ENCODE peak calls at places on chromosomes 11 and 22, in four cellular contexts. One of them, this sample, is unnamed.

GRCh38 chr11:17544181-17544622 is at the start of gene USH1C:
- DNase-seq in K562: peak
- DNase-seq in HepG2: no peak
- DNase-seq in H1: peak
- DNase-seq in this sample: peak

GRCh38 chr22:32576553-32577255 is 102.1 kb downstream of the FBXO7 start:
- DNase-seq in K562: peak
- DNase-seq in HepG2: no peak
- DNase-seq in H1: no peak
- DNase-seq in this sample: no peak

GRCh38 chr11:131481317-131481716 is 110.9 kb downstream of the NTM start:
- DNase-seq in K562: no peak
- DNase-seq in HepG2: no peak
- DNase-seq in H1: no peak
- DNase-seq in this sample: no peak

GRCh38 chr11:22688914-22689313 is 22.5 kb downstream of the GAS2 start:
- DNase-seq in H1: no peak
- DNase-seq in HepG2: peak
- DNase-seq in K562: no peak
- DNase-seq in this sample: no peak

GRCh38 chr11:1825039-1825740 is 9.6 kb upstream of the SYT8 start:
- DNase-seq in H1: peak
- DNase-seq in K562: peak
- DNase-seq in HepG2: peak
- DNase-seq in this sample: peak

GRCh38 chr22:24358105-24358836 is 69.1 kb upstream of the ADORA2A start:
- DNase-seq in K562: no peak
- DNase-seq in HepG2: no peak
- DNase-seq in H1: no peak
- DNase-seq in this sample: no peak

GRCh38 chr11:67071420-67072284 is 15.0 kb downstream of the RHOD start:
- DNase-seq in HepG2: peak
- DNase-seq in H1: peak
- DNase-seq in K562: peak
- DNase-seq in this sample: peak

GRCh38 chr22:40498454-40499186 is 128.2 kb downstream of the SGSM3 start:
- DNase-seq in K562: no peak
- DNase-seq in HepG2: peak
- DNase-seq in H1: no peak
- DNase-seq in this sample: no peak

GRCh38 chr11:65182258-65183170 is 786 bp downstream of the CAPN1 start:
- DNase-seq in H1: no peak
- DNase-seq in HepG2: peak
- DNase-seq in K562: no peak
- DNase-seq in this sample: peak

GRCh38 chr11:132895340-132895739 is 637.0 kb downstream of the OPCML start:
- DNase-seq in H1: no peak
- DNase-seq in K562: no peak
- DNase-seq in HepG2: no peak
- DNase-seq in this sample: no peak

GRCh38 chr11:112795142-112795815 is 165.9 kb upstream of the NCAM1 start:
- DNase-seq in HepG2: peak
- DNase-seq in K562: peak
- DNase-seq in H1: peak
- DNase-seq in this sample: peak

GRCh38 chr22:21032037-21032842 is at the start of gene SLC7A4:
- DNase-seq in HepG2: no peak
- DNase-seq in H1: peak
- DNase-seq in K562: no peak
- DNase-seq in this sample: peak

GRCh38 chr11:10651579-10652361 is 41.8 kb downstream of the IRAG1 start:
- DNase-seq in H1: no peak
- DNase-seq in HepG2: no peak
- DNase-seq in K562: no peak
- DNase-seq in this sample: no peak
- TF ChIP-seq ATF3 in H1: no peak
- TF ChIP-seq ATF3 in HepG2: no peak
- TF ChIP-seq ATF3 in K562: no peak
- TF ChIP-seq ATF3 in this sample: no peak

GRCh38 chr22:28728621-28729313 is 12.9 kb downstream of the CHEK2 start:
- DNase-seq in HepG2: no peak
- DNase-seq in K562: no peak
- DNase-seq in H1: no peak
- DNase-seq in this sample: no peak
- TF ChIP-seq JUN in HepG2: no peak
- TF ChIP-seq JUN in K562: no peak
- TF ChIP-seq JUN in H1: no peak
- TF ChIP-seq JUN in this sample: no peak

GRCh38 chr11:100640646-100641045 is 46.4 kb upstream of the ARHGAP42 start:
- DNase-seq in HepG2: no peak
- DNase-seq in K562: no peak
- DNase-seq in H1: no peak
- DNase-seq in this sample: no peak

GRCh38 chr11:100637706-100638105 is 49.4 kb upstream of the ARHGAP42 start:
- DNase-seq in HepG2: no peak
- DNase-seq in H1: no peak
- DNase-seq in K562: no peak
- DNase-seq in this sample: no peak

GRCh38 chr11:100638648-100639047 is 48.4 kb upstream of the ARHGAP42 start:
- DNase-seq in K562: no peak
- DNase-seq in HepG2: no peak
- DNase-seq in H1: no peak
- DNase-seq in this sample: no peak

GRCh38 chr11:100640071-100640470 is 47.0 kb upstream of the ARHGAP42 start:
- DNase-seq in H1: no peak
- DNase-seq in HepG2: no peak
- DNase-seq in K562: no peak
- DNase-seq in this sample: no peak

DNA sequence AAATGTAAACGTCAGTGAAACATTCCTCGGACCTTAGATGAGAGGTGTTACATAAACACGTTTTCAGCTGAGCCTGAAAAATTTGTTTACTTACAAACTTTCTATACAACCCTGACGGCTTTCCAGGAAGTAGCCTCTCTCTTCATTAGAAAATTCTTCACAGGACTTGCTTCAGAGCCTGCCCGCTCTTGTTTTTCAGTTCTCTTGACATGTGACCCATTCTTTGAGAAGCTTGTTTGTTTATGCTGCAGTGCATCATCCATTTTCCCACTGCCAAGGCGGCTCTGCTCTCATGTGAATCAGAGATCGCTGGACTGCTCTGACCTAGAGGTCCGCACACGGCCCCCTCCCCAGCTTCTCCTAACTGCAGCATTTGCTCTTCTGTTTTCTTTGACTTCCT is 47.9 kb upstream of the ARHGAP42 start:
- DNase-seq in HepG2: no peak
- DNase-seq in H1: no peak
- DNase-seq in K562: no peak
- DNase-seq in this sample: no peak
- TF ChIP-seq CREB1 in HepG2: no peak
- TF ChIP-seq CREB1 in H1: no peak
- TF ChIP-seq CREB1 in K562: no peak
- TF ChIP-seq CREB1 in this sample: no peak

DNA sequence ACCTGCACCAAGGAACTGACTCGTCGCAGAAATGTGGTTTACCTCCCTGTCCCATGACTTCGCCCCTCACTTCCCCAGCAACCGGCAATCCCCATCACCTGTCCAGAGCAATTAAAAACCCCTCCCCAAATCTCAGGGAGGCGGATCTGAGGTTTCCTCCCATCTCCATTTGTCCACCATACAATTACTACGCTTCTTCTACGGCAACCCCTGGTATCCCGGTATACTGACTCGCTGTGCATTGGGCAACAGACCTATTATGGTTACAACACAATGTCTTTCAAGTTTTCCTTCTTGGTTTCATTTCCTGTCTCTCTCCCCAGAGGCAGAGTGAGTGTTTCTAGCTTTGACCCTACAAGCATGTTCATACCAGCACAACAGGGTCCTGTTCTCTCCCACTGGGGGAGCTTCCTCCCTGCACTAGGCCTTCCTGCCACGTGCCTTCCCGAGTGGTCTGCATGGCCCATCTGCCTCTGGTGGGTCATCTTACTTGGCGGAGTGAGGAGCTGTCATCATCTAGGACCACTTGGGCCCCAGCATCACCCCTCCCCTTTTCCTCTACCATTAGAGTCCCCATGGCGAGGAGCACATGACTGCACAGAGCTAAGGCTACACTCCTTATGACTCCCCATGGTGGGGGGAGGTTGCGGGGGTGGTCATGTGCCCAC is 30.3 kb upstream of the NAP1L4 start:
- DNase-seq in HepG2: no peak
- DNase-seq in K562: no peak
- DNase-seq in H1: no peak
- DNase-seq in this sample: no peak
- TF ChIP-seq ATF3 in HepG2: no peak
- TF ChIP-seq ATF3 in K562: no peak
- TF ChIP-seq ATF3 in H1: no peak
- TF ChIP-seq ATF3 in this sample: no peak

GRCh38 chr11:109306322-109306721 is 115.7 kb upstream of the C11orf87 start:
- DNase-seq in HepG2: no peak
- DNase-seq in K562: no peak
- DNase-seq in H1: no peak
- DNase-seq in this sample: no peak
- TF ChIP-seq JUN in HepG2: no peak
- TF ChIP-seq JUN in K562: no peak
- TF ChIP-seq JUN in H1: no peak
- TF ChIP-seq JUN in this sample: no peak

DNA sequence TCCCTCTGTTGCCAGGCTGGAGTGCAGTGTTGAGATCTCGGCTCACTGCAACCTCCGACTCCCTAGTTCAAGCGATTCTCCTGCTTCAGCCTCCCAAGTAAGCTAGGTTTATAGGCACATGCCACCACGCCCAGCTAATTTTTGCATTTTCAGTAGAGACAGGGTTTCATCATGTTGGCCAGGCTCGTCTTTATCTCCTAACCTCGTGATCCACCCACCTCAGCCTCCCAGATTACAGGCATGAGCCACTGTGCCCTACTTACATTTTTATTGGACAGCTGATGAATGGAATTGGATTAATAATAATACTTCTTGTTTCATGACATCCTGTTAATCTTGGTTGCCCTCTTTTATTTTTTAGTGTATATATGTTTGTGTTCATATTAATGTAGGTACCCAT is 3.0 kb upstream of the MRGPRD start:
- DNase-seq in H1: no peak
- DNase-seq in K562: no peak
- DNase-seq in HepG2: no peak
- DNase-seq in this sample: no peak
- TF ChIP-seq CREB1 in H1: no peak
- TF ChIP-seq CREB1 in K562: no peak
- TF ChIP-seq CREB1 in HepG2: no peak
- TF ChIP-seq CREB1 in this sample: no peak

DNA sequence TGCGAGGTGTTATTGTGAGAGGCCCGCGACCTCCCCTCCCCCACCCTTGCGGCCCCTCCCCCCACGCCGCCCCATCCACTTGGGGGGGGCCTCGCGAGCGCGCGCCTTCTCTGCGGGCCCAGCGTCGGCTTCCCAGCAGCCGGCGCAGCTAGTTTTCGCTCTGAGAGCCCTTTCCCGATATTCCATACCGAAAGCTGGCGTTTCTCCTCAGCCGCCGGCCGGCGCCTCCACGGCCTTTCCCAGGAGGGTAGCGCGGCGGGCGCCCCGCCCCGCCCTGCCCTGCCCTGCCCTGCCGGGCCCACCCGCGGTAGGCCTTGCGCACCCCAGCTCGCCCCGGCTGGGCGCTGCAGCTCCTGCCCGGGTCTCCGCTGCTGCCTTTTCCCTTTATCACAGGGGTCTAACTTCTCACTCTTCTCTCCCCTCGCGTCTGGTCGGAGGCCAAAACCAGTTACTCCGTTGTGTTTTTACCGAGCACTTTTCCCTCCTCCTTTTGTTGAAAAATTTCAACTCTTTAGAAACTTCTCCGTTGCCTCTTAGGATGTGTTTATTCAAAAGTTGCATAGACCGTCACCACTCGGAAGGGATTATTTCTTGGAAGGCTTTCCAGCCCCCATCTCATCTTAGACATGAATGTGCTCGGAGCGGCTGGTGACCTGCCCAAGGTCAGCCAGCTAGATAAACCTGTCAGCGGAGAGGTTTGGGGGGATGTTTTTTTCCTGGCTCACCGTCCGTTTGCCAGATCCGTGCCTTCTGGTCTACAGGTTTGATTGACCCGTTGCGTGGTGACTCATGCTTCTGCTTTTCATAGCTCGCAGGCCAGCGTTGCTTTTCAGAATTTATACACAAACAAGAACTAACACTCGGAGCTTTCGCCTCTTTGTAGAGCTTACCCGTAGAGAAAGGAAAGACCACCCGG is 648 bp downstream of the PAFAH1B2 start:
- DNase-seq in HepG2: peak
- DNase-seq in K562: peak
- DNase-seq in H1: no peak
- DNase-seq in this sample: peak
- TF ChIP-seq ATF3 in HepG2: no peak
- TF ChIP-seq ATF3 in K562: peak
- TF ChIP-seq ATF3 in H1: no peak
- TF ChIP-seq ATF3 in this sample: no peak

This sample was measured in WTC11.